ENCODE peak calls at places on chromosomes 6 and 20, in five cellular contexts. R, H, S, O and D are unnamed samples.

GRCh38 chr6:111738631-111739030 is 133.0 kb upstream of the TRAF3IP2 start:
- DNase-seq in R (no peak), H (no peak), S (no peak), O (no peak), D (no peak)

GRCh38 chr20:63318391-63319163 is 25.6 kb downstream of the COL20A1 start:
- DNase-seq in R (no peak), H (no peak), S (no peak), O (no peak), D (no peak)

GRCh38 chr6:42407379-42407778 is 44.3 kb downstream of the TRERF1 start:
- DNase-seq in R (no peak), H (no peak), S (peak; percentile 80), O (peak; percentile 83), D (peak; percentile 54)

GRCh38 chr20:8244637-8245036 is 112.6 kb downstream of the PLCB1 start:
- DNase-seq in R (no peak), H (no peak), S (no peak), O (peak; percentile 53), D (no peak)

GRCh38 chr6:11615214-11615602 is 77.7 kb downstream of the TMEM170B start:
- DNase-seq in R (no peak), H (no peak), S (peak; percentile 40), O (peak; percentile 57), D (no peak)

GRCh38 chr20:41462372-41463161 is 95.9 kb upstream of the EMILIN3 start:
- DNase-seq in R (no peak), H (no peak), S (no peak), O (no peak), D (no peak)

GRCh38 chr6:134041093-134041492 is 11.3 kb downstream of the SLC2A12 start:
- DNase-seq in R (no peak), H (no peak), S (peak; percentile 68), O (peak; percentile 50), D (peak; percentile 59)

GRCh38 chr6:159044899-159045727 is at the start of gene TAGAP:
- DNase-seq in R (peak; percentile 49), H (peak; percentile 25), S (no peak), O (peak; percentile 9), D (no peak)

GRCh38 chr6:14957355-14958059 is 288.4 kb upstream of the JARID2 start:
- DNase-seq in R (no peak), H (no peak), S (no peak), O (no peak), D (no peak)

GRCh38 chr6:170260686-170261085 is 30.2 kb downstream of the DLL1 start:
- DNase-seq in R (no peak), H (no peak), S (no peak), O (no peak), D (no peak)

GRCh38 chr6:159842035-159842434 is 42.0 kb downstream of the PNLDC1 start:
- DNase-seq in R (no peak), H (peak; percentile 48), S (no peak), O (no peak), D (no peak)

GRCh38 chr20:37877832-37878772 is 24.8 kb upstream of the VSTM2L start:
- DNase-seq in R (no peak), H (no peak), S (no peak), O (no peak), D (no peak)

GRCh38 chr6:156378853-156379252 is 398.3 kb upstream of the ARID1B start:
- DNase-seq in R (no peak), H (no peak), S (no peak), O (no peak), D (no peak)

GRCh38 chr6:156387472-156387871 is 389.7 kb upstream of the ARID1B start:
- DNase-seq in R (no peak), H (no peak), S (no peak), O (no peak), D (no peak)

GRCh38 chr6:156379392-156379910 is 397.7 kb upstream of the ARID1B start:
- DNase-seq in R (no peak), H (no peak), S (no peak), O (peak; percentile 67), D (no peak)

GRCh38 chr6:156379946-156380707 is 397.1 kb upstream of the ARID1B start:
- DNase-seq in R (no peak), H (peak; percentile 52), S (no peak), O (peak; percentile 74), D (no peak)

DNA sequence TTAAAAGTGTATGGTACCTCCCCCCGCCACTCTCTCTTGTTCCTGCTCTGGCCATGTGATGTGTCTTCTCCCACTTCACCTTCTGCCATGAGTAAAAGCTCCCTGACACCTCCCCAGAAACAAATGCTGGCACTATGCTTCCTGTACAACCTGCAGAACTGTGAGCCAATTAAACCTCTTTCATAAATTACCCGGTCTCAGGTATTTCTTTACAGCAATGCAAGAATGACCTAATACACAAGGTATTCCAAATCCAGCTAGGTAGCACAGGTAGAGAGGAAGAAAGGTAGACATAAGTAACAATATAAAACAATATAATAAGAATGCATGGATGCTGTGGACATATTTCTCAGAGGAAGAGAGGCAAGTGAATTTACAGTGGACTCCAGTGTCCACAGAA is 394.1 kb upstream of the ARID1B start:
- DNase-seq in R (no peak), H (no peak), S (peak; percentile 44), O (no peak), D (no peak)
- TF ChIP-seq CTCF in R (no peak), H (no peak), S (no peak), O (no peak), D (no peak)

DNA sequence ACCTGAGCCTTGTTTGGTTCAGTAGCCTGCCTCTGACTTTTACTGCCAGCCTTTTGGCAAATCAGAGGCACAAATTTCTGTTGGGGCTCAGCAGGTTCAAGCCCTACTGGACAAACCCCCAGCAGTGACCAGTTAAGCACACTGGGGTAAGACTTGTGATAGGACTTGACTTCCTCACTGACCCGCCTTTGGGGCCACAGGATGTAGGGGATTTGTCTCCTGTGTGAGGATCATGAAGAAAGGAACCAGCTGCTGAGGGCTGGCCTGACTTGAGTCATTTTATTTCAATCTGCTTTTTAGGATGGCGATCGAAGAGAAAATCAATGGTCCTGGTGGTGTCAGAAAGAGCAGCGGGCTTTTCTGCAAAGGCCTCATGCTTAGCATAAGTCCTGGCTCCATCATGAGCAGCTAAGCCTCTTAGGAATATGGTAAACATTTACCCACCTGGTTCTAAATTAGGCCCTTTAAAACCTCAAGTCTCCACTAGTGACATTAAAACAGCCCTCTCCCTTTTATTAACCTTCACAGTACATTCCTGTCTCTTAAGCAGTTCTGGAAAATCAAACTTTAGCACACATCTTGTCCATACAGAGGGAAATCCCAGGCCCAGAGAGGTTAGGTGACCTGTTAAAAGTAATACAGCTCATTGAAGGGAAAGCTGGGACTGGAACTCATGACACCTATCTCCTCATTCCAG is 16.6 kb downstream of the CHMP4B start:
- DNase-seq in R (no peak), H (no peak), S (no peak), O (no peak), D (no peak)
- H3K27ac ChIP-seq in R (no peak overlapping the region), H (no peak overlapping the region), S (no peak overlapping the region), O (no peak overlapping the region), D (no peak overlapping the region)

GRCh38 chr20:52191132-52191435 is 495 bp downstream of the ZFP64 start:
- DNase-seq in R (no peak), H (no peak), S (peak; percentile 57), O (no peak), D (peak; percentile 68)

GRCh38 chr20:52193133-52193532 is 1.6 kb upstream of the ZFP64 start:
- DNase-seq in R (no peak), H (no peak), S (no peak), O (no peak), D (no peak)

GRCh38 chr20:52190437-52191131 is 995 bp downstream of the ZFP64 start:
- DNase-seq in R (no peak), H (peak; percentile 68), S (peak; percentile 65), O (peak; percentile 12), D (peak; percentile 89)

GRCh38 chr20:52192296-52193007 is 873 bp upstream of the ZFP64 start:
- DNase-seq in R (peak; percentile 27), H (peak; percentile 77), S (no peak), O (no peak), D (peak; percentile 50)

GRCh38 chr20:52191436-52192295 is at the start of gene ZFP64:
- DNase-seq in R (peak; percentile 78), H (peak; percentile 91), S (peak; percentile 79), O (peak; percentile 60), D (peak; percentile 91)
- TF ChIP-seq CTCF in R (peak; percentile 64), H (peak; percentile 70), S (peak; percentile 76), O (peak; percentile 76), D (peak; percentile 92)

DNA sequence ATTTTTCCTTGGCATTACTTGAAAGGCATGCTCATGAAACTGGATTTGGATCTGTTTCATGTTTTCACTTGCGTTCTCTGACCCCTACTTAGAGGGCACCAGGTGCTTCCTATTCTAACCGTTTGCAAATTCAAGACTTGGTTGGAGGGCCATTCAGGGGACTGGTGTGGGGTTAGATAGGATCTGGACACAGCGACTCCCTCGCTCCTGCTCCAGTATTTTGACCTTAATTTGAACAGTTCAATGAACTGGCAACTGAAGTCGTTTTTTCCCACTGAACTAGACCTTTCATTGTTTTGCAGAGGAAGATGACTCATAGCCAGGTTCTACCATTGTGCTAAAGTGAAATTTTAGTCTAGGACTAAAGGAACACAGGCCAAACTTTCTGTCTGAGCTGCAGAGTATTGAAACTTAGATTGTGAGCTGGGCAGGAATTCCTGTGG is 64.6 kb downstream of the UTRN start:
- DNase-seq in R (no peak), H (no peak), S (peak; percentile 73), O (peak; percentile 57), D (peak; percentile 57)
- H3K27ac ChIP-seq in R (peak overlapping the region; percentile 46), H (peak overlapping the region; percentile 77), S (peak overlapping the region; percentile 59), O (peak overlapping the region; percentile 22), D (no peak overlapping the region)

GRCh38 chr6:138520463-138520862 is 21.2 kb upstream of the NHSL1 start:
- DNase-seq in R (no peak), H (peak; percentile 4), S (peak; percentile 28), O (no peak), D (peak; percentile 13)
- TF ChIP-seq CTCF in R (peak; percentile 43), H (peak; percentile 59), S (peak; percentile 63), O (peak; percentile 30), D (peak; percentile 30)

GRCh38 chr6:73704260-73704659 is 8.3 kb downstream of the CD109 start:
- DNase-seq in R (no peak), H (no peak), S (peak; percentile 100), O (peak; percentile 95), D (peak; percentile 87)
- H3K27ac ChIP-seq in R (no peak overlapping the region), H (peak overlapping the region; percentile 95), S (peak overlapping the region; percentile 96), O (peak overlapping the region; percentile 61), D (peak overlapping the region; percentile 98)

GRCh38 chr6:1841131-1841530 is 231.4 kb downstream of the FOXC1 start:
- DNase-seq in R (no peak), H (no peak), S (no peak), O (no peak), D (no peak)
- TF ChIP-seq CTCF in R (no peak), H (no peak), S (no peak), O (no peak), D (no peak)

DNA sequence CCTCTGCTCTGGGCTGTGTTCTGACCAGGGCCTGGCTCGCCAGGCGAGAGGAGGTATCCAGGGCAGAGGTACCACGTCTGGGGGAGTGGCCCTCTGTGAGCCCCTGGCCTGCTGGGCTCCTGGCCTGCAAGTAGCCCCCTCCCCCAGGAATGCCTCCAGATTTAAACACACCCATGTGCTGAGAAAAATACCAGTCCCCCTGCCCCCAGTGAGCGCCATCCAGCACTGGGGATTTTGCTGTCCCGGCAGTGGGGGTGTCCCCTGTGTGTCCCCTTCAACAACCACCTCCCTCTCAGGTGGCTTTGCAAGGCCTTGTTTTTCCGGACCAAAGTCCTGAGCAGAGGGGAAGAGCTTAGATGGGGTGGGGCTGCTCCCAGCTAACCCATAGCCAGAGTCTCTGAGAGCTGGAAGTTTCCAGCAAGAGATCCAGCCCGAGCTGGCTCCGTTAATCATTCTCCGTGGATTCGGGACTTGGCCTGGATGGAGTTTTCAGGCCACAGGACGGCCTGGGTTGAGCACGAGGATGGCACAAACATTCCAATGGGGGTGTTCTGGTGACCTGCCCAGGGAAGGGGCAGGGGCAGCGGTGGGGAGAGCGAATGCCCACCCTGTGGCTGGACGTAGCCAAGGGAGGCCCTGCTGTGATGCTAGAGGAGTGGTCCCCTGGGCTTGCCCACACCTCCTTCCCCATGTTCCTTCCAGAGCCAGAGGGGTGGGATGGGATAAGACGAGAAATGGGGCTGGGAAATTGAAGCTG is 29.0 kb downstream of the PCK1 start:
- DNase-seq in R (no peak), H (no peak), S (no peak), O (no peak), D (no peak)
- H3K27ac ChIP-seq in R (no peak overlapping the region), H (no peak overlapping the region), S (no peak overlapping the region), O (no peak overlapping the region), D (no peak overlapping the region)